ENCODE peak calls at places on chromosomes 11 and 22, in ten cellular contexts. T is Kasumi-1, C is hepatocyte, Z is mucosa of gallbladder, S is T-cell, B is NCI-H748 treated with DMSO at 0.1 percent for 48 hours, L is NCI-H2081, F is small intestine, Y is psoas muscle, I is Ammon's horn. R is an unnamed sample.

GRCh38 chr22:41825376-41825775 is 7.5 kb upstream of the SREBF2 start:
- DNase-seq in T (no peak), C (no peak), Z (no peak), S (no peak), B (no peak), L (no peak), F (no peak), Y (no peak), I (no peak), R (no peak)

GRCh38 chr11:28338371-28338770 is 230.2 kb downstream of the METTL15 start:
- DNase-seq in T (no peak), C (no peak), Z (no peak), S (no peak), B (no peak), L (no peak), F (no peak), Y (no peak), I (no peak), R (no peak)

GRCh38 chr11:112355726-112356125 is 95.1 kb upstream of the PLET1 start:
- DNase-seq in T (no peak), C (peak), Z (no peak), S (no peak), B (peak), L (peak), F (no peak), Y (no peak), I (no peak), R (no peak)

GRCh38 chr11:119320593-119321524 is 3.9 kb upstream of the MCAM start:
- DNase-seq in T (peak), C (peak), Z (no peak), S (no peak), B (no peak), L (peak), F (peak), Y (peak), I (no peak), R (no peak)

GRCh38 chr11:47257518-47258316 is at the start of gene NR1H3:
- DNase-seq in T (peak), C (peak), Z (peak), S (no peak), B (no peak), L (no peak), F (peak), Y (peak), I (peak), R (no peak)

GRCh38 chr22:23837496-23837859 is 1.3 kb downstream of the DERL3 start:
- DNase-seq in T (no peak), C (no peak), Z (no peak), S (no peak), B (no peak), L (no peak), F (no peak), Y (peak), I (no peak), R (no peak)

GRCh38 chr22:44444341-44445306 is 53.4 kb downstream of the RTL6 start:
- DNase-seq in T (no peak), C (no peak), Z (no peak), S (no peak), B (no peak), L (no peak), F (no peak), Y (no peak), I (no peak), R (no peak)

GRCh38 chr11:75482310-75482606 is 43.5 kb downstream of the GDPD5 start:
- DNase-seq in T (no peak), C (no peak), Z (no peak), S (no peak), B (no peak), L (no peak), F (no peak), Y (no peak), I (no peak), R (no peak)

GRCh38 chr22:23184764-23185113 is 4.4 kb downstream of the BCR start:
- DNase-seq in T (peak), C (no peak), Z (no peak), S (no peak), B (no peak), L (no peak), F (no peak), Y (no peak), I (no peak), R (no peak)

GRCh38 chr11:62839050-62840015 is at the start of gene WDR74:
- DNase-seq in T (peak), C (peak), Z (peak), S (peak), B (peak), L (peak), F (peak), Y (peak), I (peak), R (peak)

GRCh38 chr11:133618500-133618899 is 86.2 kb upstream of the OPCML start:
- DNase-seq in T (no peak), C (no peak), Z (no peak), S (no peak), B (no peak), L (no peak), F (no peak), Y (no peak), I (no peak), R (no peak)

GRCh38 chr11:38835986-38836385 is 2237.9 kb upstream of the RAG2 start:
- DNase-seq in T (no peak), C (no peak), Z (no peak), S (no peak), B (no peak), L (peak), F (no peak), Y (no peak), I (peak), R (no peak)

GRCh38 chr22:50294319-50294656 is 13.2 kb downstream of the PLXNB2 start:
- DNase-seq in T (no peak), C (no peak), Z (no peak), S (no peak), B (no peak), L (no peak), F (no peak), Y (no peak), I (no peak), R (no peak)

GRCh38 chr11:12007769-12008737 is at the start of gene DKK3:
- DNase-seq in T (no peak), C (peak), Z (no peak), S (no peak), B (no peak), L (no peak), F (no peak), Y (no peak), I (peak), R (no peak)

GRCh38 chr22:20268350-20269012 is 363 bp upstream of the RTN4R start:
- DNase-seq in T (peak), C (peak), Z (peak), S (no peak), B (no peak), L (peak), F (peak), Y (peak), I (peak), R (no peak)

GRCh38 chr11:12258451-12258850 is 118.9 kb upstream of the PARVA start:
- DNase-seq in T (no peak), C (peak), Z (no peak), S (no peak), B (no peak), L (no peak), F (peak), Y (no peak), I (no peak), R (no peak)

GRCh38 chr11:67418476-67419281 is 3.2 kb downstream of the CARNS1 start:
- DNase-seq in T (peak), C (no peak), Z (no peak), S (no peak), B (no peak), L (peak), F (no peak), Y (peak), I (no peak), R (no peak)

GRCh38 chr11:50098186-50098725 is 65.6 kb downstream of the OR4C45 start:
- DNase-seq in T (no peak), C (no peak), Z (no peak), S (no peak), B (no peak), L (no peak), F (no peak), Y (no peak), I (no peak), R (no peak)

GRCh38 chr11:113562981-113563461 is 87.8 kb upstream of the DRD2 start:
- DNase-seq in T (no peak), C (no peak), Z (no peak), S (no peak), B (no peak), L (no peak), F (no peak), Y (no peak), I (no peak), R (no peak)

GRCh38 chr11:31958086-31958735 is 132.7 kb upstream of the RCN1 start:
- DNase-seq in T (peak), C (peak), Z (no peak), S (peak), B (no peak), L (peak), F (peak), Y (peak), I (peak), R (peak)

GRCh38 chr22:22856885-22857606 is 30.6 kb upstream of the IGLL5 start:
- DNase-seq in T (no peak), C (no peak), Z (no peak), S (no peak), B (no peak), L (no peak), F (no peak), Y (no peak), I (no peak), R (no peak)

GRCh38 chr11:10514713-10515112 is 26.3 kb downstream of the RNF141 start:
- DNase-seq in T (no peak), C (no peak), Z (no peak), S (no peak), B (no peak), L (no peak), F (no peak), Y (no peak), I (no peak), R (no peak)

GRCh38 chr11:74341926-74342325 is 30.5 kb upstream of the P4HA3 start:
- DNase-seq in T (no peak), C (no peak), Z (no peak), S (no peak), B (no peak), L (no peak), F (no peak), Y (no peak), I (no peak), R (peak)

GRCh38 chr22:28829358-28830181 is 29.2 kb upstream of the XBP1 start:
- DNase-seq in T (peak), C (peak), Z (peak), S (peak), B (peak), L (peak), F (peak), Y (peak), I (peak), R (peak)

GRCh38 chr11:57345555-57346151 is 7.5 kb downstream of the P2RX3 start:
- DNase-seq in T (peak), C (peak), Z (peak), S (peak), B (no peak), L (peak), F (peak), Y (peak), I (peak), R (no peak)

GRCh38 chr11:20156876-20157613 is 3.2 kb downstream of the DBX1 start:
- DNase-seq in T (no peak), C (no peak), Z (no peak), S (peak), B (no peak), L (no peak), F (peak), Y (peak), I (no peak), R (no peak)

GRCh38 chr11:112623057-112623456 is 338.2 kb upstream of the NCAM1 start:
- DNase-seq in T (no peak), C (no peak), Z (no peak), S (no peak), B (no peak), L (no peak), F (no peak), Y (no peak), I (no peak), R (no peak)

GRCh38 chr22:24594569-24595120 is 1.8 kb upstream of the LRRC75B start:
- DNase-seq in T (no peak), C (no peak), Z (no peak), S (no peak), B (no peak), L (no peak), F (no peak), Y (no peak), I (no peak), R (no peak)

GRCh38 chr11:23897453-23898289 is 599.2 kb upstream of the LUZP2 start:
- DNase-seq in T (no peak), C (peak), Z (no peak), S (no peak), B (no peak), L (no peak), F (no peak), Y (no peak), I (no peak), R (no peak)

GRCh38 chr11:123166095-123166559 is 28.9 kb downstream of the CLMP start:
- DNase-seq in T (peak), C (peak), Z (peak), S (no peak), B (no peak), L (no peak), F (peak), Y (no peak), I (peak), R (no peak)

GRCh38 chr22:37309221-37310074 is 27.1 kb downstream of the CYTH4 start:
- DNase-seq in T (peak), C (no peak), Z (no peak), S (peak), B (no peak), L (no peak), F (peak), Y (peak), I (peak), R (no peak)

GRCh38 chr11:28674432-28675076 is 566.4 kb downstream of the METTL15 start:
- DNase-seq in T (peak), C (peak), Z (no peak), S (no peak), B (no peak), L (no peak), F (no peak), Y (no peak), I (peak), R (no peak)

GRCh38 chr11:132944557-132944920 is 587.8 kb downstream of the OPCML start:
- DNase-seq in T (no peak), C (no peak), Z (no peak), S (no peak), B (no peak), L (no peak), F (no peak), Y (no peak), I (no peak), R (no peak)

GRCh38 chr11:69524291-69524882 is 42.9 kb downstream of the LINC01488 start:
- DNase-seq in T (no peak), C (no peak), Z (no peak), S (no peak), B (no peak), L (no peak), F (no peak), Y (no peak), I (no peak), R (no peak)

GRCh38 chr11:45412033-45412432 is 125.9 kb upstream of the SYT13 start:
- DNase-seq in T (no peak), C (no peak), Z (no peak), S (no peak), B (no peak), L (no peak), F (no peak), Y (no peak), I (no peak), R (no peak)

GRCh38 chr11:80773919-80774318 is 1333.1 kb upstream of the TENM4 start:
- DNase-seq in T (no peak), C (no peak), Z (no peak), S (no peak), B (no peak), L (no peak), F (no peak), Y (no peak), I (peak), R (no peak)

GRCh38 chr11:34457607-34458006 is 18.9 kb downstream of the CAT start:
- DNase-seq in T (no peak), C (no peak), Z (no peak), S (no peak), B (no peak), L (no peak), F (no peak), Y (no peak), I (no peak), R (no peak)

R was measured in pulmonary artery endothelial cell.